ENCODE peak calls at places on chromosomes 6 and 20, in eight cellular contexts. L is sigmoid colon, O is transverse colon, S is ovary, F is tibial nerve, Q is A549, G is GM12878, X is esophagus muscularis mucosa. R is an unnamed sample.

GRCh38 chr6:112946051-112946450 is 598.9 kb downstream of the RFPL4B start:
- DNase-seq in F (no peak), S (peak), O (no peak), Q (no peak), X (no peak), L (no peak), G (no peak), R (no peak)

GRCh38 chr6:88349511-88349910 is 183.4 kb upstream of the CNR1 start:
- DNase-seq in L (no peak), F (no peak), S (no peak), X (no peak), G (no peak), O (no peak), Q (no peak), R (no peak)

GRCh38 chr6:37038297-37039198 is 33.1 kb downstream of the FGD2 start:
- DNase-seq in Q (no peak), L (peak), O (no peak), X (no peak), G (no peak), S (peak), F (peak), R (peak)

GRCh38 chr6:157791461-157791860 is 31.6 kb upstream of the SNX9 start:
- DNase-seq in X (no peak), O (no peak), G (no peak), Q (no peak), L (no peak), S (no peak), F (no peak), R (peak)

GRCh38 chr6:1856381-1856780 is 246.7 kb downstream of the FOXC1 start:
- DNase-seq in S (no peak), O (peak), Q (no peak), G (peak), F (peak), X (no peak), L (no peak), R (no peak)

GRCh38 chr6:28537509-28538140 is 11.9 kb downstream of the GPX5 start:
- DNase-seq in G (peak), Q (peak), X (peak), O (no peak), L (no peak), S (no peak), F (no peak), R (no peak)

GRCh38 chr20:19047040-19047950 is 165.1 kb upstream of the SLC24A3 start:
- DNase-seq in F (peak), O (peak), G (no peak), X (peak), Q (no peak), S (no peak), L (no peak), R (peak)

GRCh38 chr6:36128793-36129192 is 1.5 kb upstream of the MAPK13 start:
- DNase-seq in G (no peak), L (peak), S (peak), F (no peak), O (no peak), Q (no peak), X (no peak), R (no peak)

GRCh38 chr20:44720617-44720993 is 5.4 kb downstream of the CCN5 start:
- DNase-seq in G (no peak), Q (peak), L (no peak), X (no peak), S (peak), O (no peak), F (no peak), R (no peak)

GRCh38 chr6:158595223-158595622 is 35.3 kb downstream of the TMEM181 start:
- DNase-seq in O (no peak), S (no peak), F (no peak), G (no peak), Q (no peak), X (no peak), L (no peak), R (no peak)

GRCh38 chr6:33313105-33313708 is 671 bp downstream of the TAPBP start:
- DNase-seq in X (no peak), F (peak), L (peak), S (peak), O (peak), Q (no peak), G (no peak), R (peak)

GRCh38 chr20:2839732-2840137 is 720 bp downstream of the PCED1A start:
- DNase-seq in G (no peak), Q (no peak), S (no peak), O (no peak), X (no peak), L (no peak), F (no peak), R (no peak)

GRCh38 chr20:2838847-2839671 is 1.4 kb downstream of the PCED1A start:
- DNase-seq in L (no peak), G (no peak), X (no peak), S (no peak), F (no peak), Q (no peak), O (no peak), R (no peak)

GRCh38 chr20:2838170-2838797 is 2.2 kb downstream of the PCED1A start:
- DNase-seq in G (peak), Q (no peak), O (no peak), F (no peak), S (peak), L (no peak), X (no peak), R (no peak)

GRCh38 chr20:2840138-2840966 is at the start of the genes PCED1A and VPS16:
- DNase-seq in S (peak), F (peak), O (peak), X (peak), G (peak), Q (peak), L (peak), R (peak)

GRCh38 chr20:2840967-2841531 is 504 bp downstream of the VPS16 start:
- DNase-seq in X (peak), L (peak), S (peak), G (no peak), Q (peak), F (no peak), O (peak), R (peak)
- TF ChIP-seq POLR2A in X (no peak), L (no peak), S (no peak), G (no peak), Q (peak), F (no peak), O (no peak), R (no peak)

GRCh38 chr20:33919653-33920052 is 74.1 kb upstream of the RALY start:
- DNase-seq in X (no peak), S (no peak), F (no peak), L (no peak), Q (no peak), G (no peak), O (no peak), R (no peak)

GRCh38 chr20:33918662-33919061 is 75.0 kb upstream of the RALY start:
- DNase-seq in F (no peak), X (no peak), S (no peak), Q (no peak), L (no peak), O (no peak), G (no peak), R (no peak)

GRCh38 chr20:33917813-33918525 is 75.7 kb upstream of the RALY start:
- DNase-seq in L (no peak), G (peak), X (no peak), O (peak), F (no peak), Q (no peak), S (no peak), R (no peak)

GRCh38 chr20:33914871-33915270 is 78.8 kb upstream of the RALY start:
- DNase-seq in S (no peak), O (no peak), X (no peak), G (no peak), Q (peak), L (no peak), F (no peak), R (no peak)

DNA sequence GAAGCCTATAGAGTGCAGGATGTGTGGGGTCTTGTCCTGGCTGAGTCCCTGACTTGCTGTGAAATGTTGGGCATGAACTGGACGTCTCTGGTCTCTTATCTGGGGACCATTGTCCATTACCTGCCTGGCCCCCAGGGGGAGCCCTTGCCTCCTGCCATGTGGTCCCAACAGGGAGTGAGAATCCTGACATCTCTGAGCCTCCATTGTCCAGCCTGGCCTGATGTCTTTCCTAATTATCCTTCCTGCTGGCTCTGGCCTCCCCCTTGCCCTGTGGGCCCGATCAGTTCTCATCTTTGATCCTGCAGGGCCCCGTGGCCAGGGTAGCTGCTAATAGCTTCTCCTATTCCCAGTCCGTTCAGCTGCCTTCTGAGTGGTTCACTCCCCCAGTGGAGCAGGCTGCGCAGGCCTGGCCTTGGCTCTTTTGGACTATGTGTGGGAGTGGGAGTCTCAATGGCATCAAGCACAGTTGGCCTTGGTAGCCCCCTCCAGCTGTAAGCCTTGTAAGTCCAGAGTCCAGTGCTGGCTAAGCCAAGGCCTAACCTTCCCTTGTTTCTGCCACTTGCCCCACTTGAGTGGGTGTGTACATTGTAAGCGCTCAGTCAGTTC is 77.9 kb upstream of the RALY start:
- DNase-seq in O (peak), S (peak), G (no peak), F (no peak), X (no peak), Q (peak), L (no peak), R (peak)
- TF ChIP-seq EP300 in O (no peak), S (no peak), G (no peak), F (no peak), X (no peak), Q (no peak), L (no peak), R (no peak)

GRCh38 chr20:63522981-63523611 is 2.5 kb downstream of the PPDPF start:
- DNase-seq in O (no peak), S (peak), F (no peak), L (no peak), G (no peak), Q (no peak), X (no peak), R (no peak)
- TF ChIP-seq POLR2A in O (no peak), S (no peak), F (no peak), L (no peak), G (peak), Q (no peak), X (no peak), R (no peak)

GRCh38 chr6:152981989-152982767 is 663 bp downstream of the FBXO5 start:
- DNase-seq in X (no peak), O (peak), G (no peak), S (peak), Q (no peak), L (peak), F (no peak), R (no peak)
- TF ChIP-seq EP300 in X (no peak), O (no peak), G (no peak), S (no peak), Q (no peak), L (no peak), F (no peak), R (no peak)

DNA sequence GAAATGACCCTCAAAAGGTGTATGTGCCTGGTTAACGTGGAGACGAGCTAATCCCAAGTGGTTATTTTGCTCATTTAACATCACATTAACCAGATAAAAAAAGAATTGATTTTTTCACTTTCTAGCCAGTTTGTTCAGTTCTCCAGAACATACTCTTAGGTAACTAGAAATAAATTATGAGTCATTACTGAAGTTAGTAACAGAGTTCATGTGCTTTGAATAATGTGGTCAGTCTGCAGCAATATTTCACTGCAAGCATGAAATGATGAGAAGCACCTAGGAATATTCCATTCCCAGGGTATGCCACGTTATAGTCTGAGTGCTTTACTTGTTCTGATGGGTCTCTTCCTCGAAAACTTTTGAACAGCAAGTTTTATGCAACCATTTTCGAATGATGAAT is 138.3 kb upstream of the INSM1 start:
- DNase-seq in F (no peak), Q (no peak), L (no peak), G (no peak), X (no peak), O (no peak), S (no peak), R (no peak)
- TF ChIP-seq POLR2A in F (no peak), Q (no peak), L (no peak), G (no peak), X (no peak), O (no peak), S (no peak), R (no peak)

GRCh38 chr20:47610945-47611250 is 109.2 kb downstream of the NCOA3 start:
- DNase-seq in S (no peak), O (no peak), X (no peak), G (no peak), L (no peak), Q (no peak), F (no peak), R (no peak)

GRCh38 chr20:47606414-47607207 is 104.9 kb downstream of the NCOA3 start:
- DNase-seq in O (no peak), Q (no peak), G (no peak), F (no peak), X (no peak), S (no peak), L (no peak), R (no peak)

GRCh38 chr20:47610247-47610944 is 108.7 kb downstream of the NCOA3 start:
- DNase-seq in L (peak), X (no peak), Q (peak), G (peak), S (no peak), O (peak), F (no peak), R (peak)

GRCh38 chr20:47605673-47606413 is 104.2 kb downstream of the NCOA3 start:
- DNase-seq in X (no peak), O (no peak), G (no peak), S (no peak), L (no peak), F (no peak), Q (no peak), R (no peak)

GRCh38 chr20:47607208-47607613 is 105.5 kb downstream of the NCOA3 start:
- DNase-seq in X (no peak), Q (no peak), O (no peak), L (no peak), F (no peak), S (no peak), G (no peak), R (no peak)
- TF ChIP-seq EP300 in X (no peak), Q (no peak), O (no peak), L (no peak), F (no peak), S (no peak), G (no peak), R (no peak)

DNA sequence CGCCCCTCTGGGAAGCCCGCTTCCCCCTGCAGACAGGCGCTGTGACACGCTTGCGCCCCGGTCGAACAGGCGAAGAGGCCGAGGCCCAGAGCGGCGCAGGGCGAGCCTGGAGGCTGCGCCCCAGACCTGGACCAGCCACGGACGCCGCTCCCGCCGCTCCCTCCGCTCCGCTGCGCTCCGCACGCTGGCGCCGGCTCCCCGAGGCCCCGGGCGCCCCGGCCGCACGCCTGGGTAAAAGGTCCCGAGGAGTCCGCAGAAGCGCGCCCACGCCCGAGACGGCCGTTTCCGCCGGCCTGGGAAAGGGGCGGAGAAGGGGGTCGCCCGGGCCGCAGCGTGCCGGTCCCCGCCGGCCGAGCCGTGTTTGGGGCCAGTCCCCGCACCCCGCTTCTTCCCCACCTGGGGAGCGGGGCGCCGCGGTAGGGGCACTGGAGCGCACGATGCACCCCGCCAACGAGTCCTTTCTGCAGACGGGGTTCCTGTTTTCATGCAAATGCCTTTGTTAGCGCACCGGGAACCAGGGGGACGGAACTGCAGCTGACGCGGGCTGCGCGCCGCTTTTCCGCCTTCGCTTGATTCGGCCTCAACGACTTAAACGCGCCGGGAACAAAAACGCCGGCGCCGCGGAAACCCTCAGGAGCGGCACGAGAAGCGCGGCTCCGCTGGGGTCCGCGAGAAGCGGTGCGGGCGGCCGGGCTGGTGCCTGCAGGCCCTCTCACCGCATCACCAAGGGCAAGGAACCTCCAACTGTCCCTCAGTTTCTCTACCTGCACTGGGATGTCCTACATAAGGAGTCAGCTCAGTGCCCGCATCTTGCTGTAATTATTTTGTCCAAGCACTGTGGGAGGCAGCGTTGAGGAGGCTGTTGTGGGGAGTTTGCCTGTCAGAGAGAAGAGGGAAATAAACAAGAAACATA is 91.7 kb upstream of the SIRPA start:
- DNase-seq in F (no peak), Q (no peak), O (peak), X (no peak), G (no peak), L (peak), S (peak), R (peak)
- TF ChIP-seq POLR2A in F (peak), Q (no peak), O (peak), X (no peak), G (peak), L (no peak), S (no peak), R (no peak)

GRCh38 chr20:47502271-47502730 is 614 bp downstream of the NCOA3 start:
- DNase-seq in O (peak), Q (no peak), X (no peak), L (no peak), S (no peak), F (no peak), G (no peak), R (no peak)
- TF ChIP-seq EP300 in O (no peak), Q (no peak), X (no peak), L (no peak), S (no peak), F (no peak), G (no peak), R (no peak)

GRCh38 chr6:44249082-44249748 is 2.3 kb downstream of the HSP90AB1 start:
- DNase-seq in Q (no peak), F (no peak), O (no peak), L (no peak), G (no peak), X (no peak), S (no peak), R (no peak)

GRCh38 chr6:44251576-44252524 is 4.9 kb downstream of the HSP90AB1 start:
- DNase-seq in L (no peak), F (no peak), G (no peak), X (no peak), S (no peak), Q (no peak), O (no peak), R (no peak)

GRCh38 chr6:44248579-44248978 is 1.7 kb downstream of the HSP90AB1 start:
- DNase-seq in L (no peak), F (no peak), X (no peak), Q (no peak), S (no peak), G (no peak), O (no peak), R (no peak)

GRCh38 chr6:44250067-44250717 is 3.3 kb downstream of the HSP90AB1 start:
- DNase-seq in F (no peak), S (no peak), G (no peak), X (no peak), Q (no peak), L (no peak), O (no peak), R (no peak)

DNA sequence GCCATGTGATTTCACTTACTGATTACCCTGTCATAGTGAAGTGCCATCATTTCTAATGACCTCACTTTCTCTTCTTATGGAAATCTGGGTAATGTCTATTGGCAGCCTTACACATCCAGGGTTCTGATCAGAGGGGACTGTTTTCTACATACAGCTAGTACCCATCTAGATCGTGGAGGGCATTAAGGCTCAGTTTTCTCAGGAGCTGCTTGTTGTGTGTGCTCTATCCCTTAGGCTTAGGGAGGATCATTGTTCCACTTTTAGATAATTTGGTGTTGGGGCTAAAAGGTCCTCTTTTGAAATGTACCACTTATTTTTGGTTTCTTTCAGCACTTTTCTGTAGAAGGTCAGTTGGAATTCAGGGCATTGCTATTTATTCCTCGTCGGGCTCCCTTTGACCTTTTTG is 3.8 kb downstream of the HSP90AB1 start:
- DNase-seq in L (no peak), O (no peak), F (no peak), G (no peak), S (no peak), Q (no peak), X (no peak), R (no peak)
- TF ChIP-seq POLR2A in L (no peak), O (no peak), F (no peak), G (no peak), S (no peak), Q (no peak), X (no peak), R (no peak)

R was measured in stomach.